ENCODE peak calls at places on chromosomes 12 and 14, in four cellular contexts. Z, Q, R and W are unnamed samples. For H3K9me3, the result is how much of the 10 kb centered on the place peaks cover.

GRCh38 chr12:79378496-79378895 is 312.3 kb downstream of the PAWR start:
- DNase-seq in Z (no peak), Q (no peak), R (no peak), W (no peak)

GRCh38 chr14:78983126-78983525 is 813.0 kb downstream of the NRXN3 start:
- DNase-seq in Z (no peak), Q (no peak), R (no peak), W (no peak)

GRCh38 chr12:44317651-44318126 is 481.8 kb downstream of the TMEM117 start:
- DNase-seq in Z (no peak), Q (no peak), R (no peak), W (no peak)

GRCh38 chr14:101088714-101089113 is 185.2 kb upstream of the RTL1 start:
- DNase-seq in Z (no peak), Q (no peak), R (no peak), W (no peak)

GRCh38 chr12:3041558-3042164 is 35.5 kb upstream of the TSPAN9 start:
- DNase-seq in Z (no peak), Q (peak), R (peak), W (peak)

GRCh38 chr12:129887047-129887568 is 16.7 kb downstream of the TMEM132D start:
- DNase-seq in Z (no peak), Q (no peak), R (no peak), W (no peak)

GRCh38 chr14:100786131-100786530 is 39.8 kb upstream of the MEG3 start:
- DNase-seq in Z (no peak), Q (no peak), R (no peak), W (no peak)

GRCh38 chr12:26633591-26634210 is 199.3 kb downstream of the ITPR2 start:
- DNase-seq in Z (no peak), Q (no peak), R (no peak), W (no peak)

GRCh38 chr12:4572670-4573069 is 10.7 kb downstream of the DYRK4 start:
- DNase-seq in Z (no peak), Q (no peak), R (no peak), W (no peak)

GRCh38 chr14:56400426-56400825 is 179.2 kb upstream of the TMEM260 start:
- DNase-seq in Z (no peak), Q (no peak), R (no peak), W (no peak)

GRCh38 chr14:104293851-104294627 is 155.7 kb downstream of the KIF26A start:
- DNase-seq in Z (no peak), Q (no peak), R (no peak), W (no peak)

GRCh38 chr12:93813181-93813580 is 136.0 kb downstream of the CRADD start:
- DNase-seq in Z (no peak), Q (no peak), R (no peak), W (no peak)

GRCh38 chr12:56590237-56590830 is 39.8 kb downstream of the BAZ2A start:
- DNase-seq in Z (no peak), Q (no peak), R (no peak), W (no peak)

GRCh38 chr12:122943196-122943595 is 23.1 kb downstream of the ABCB9 start:
- DNase-seq in Z (no peak), Q (peak), R (no peak), W (no peak)

GRCh38 chr14:104421401-104421821 is 158.2 kb upstream of the C14orf180 start:
- DNase-seq in Z (peak), Q (no peak), R (no peak), W (peak)

GRCh38 chr14:101121399-101122113 is 218.0 kb upstream of the RTL1 start:
- DNase-seq in Z (no peak), Q (no peak), R (no peak), W (no peak)

GRCh38 chr14:77041837-77042557 is 13.5 kb upstream of the IRF2BPL start:
- DNase-seq in Z (peak), Q (peak), R (no peak), W (no peak)

GRCh38 chr12:49934505-49934904 is 16.0 kb upstream of the AQP2 start:
- DNase-seq in Z (no peak), Q (no peak), R (no peak), W (no peak)

GRCh38 chr12:99498756-99499155 is 148.8 kb upstream of the GARIN6 start:
- DNase-seq in Z (no peak), Q (no peak), R (no peak), W (no peak)

GRCh38 chr12:47995976-47996375 is 8.3 kb downstream of the COL2A1 start:
- DNase-seq in Z (no peak), Q (peak), R (no peak), W (no peak)

GRCh38 chr14:31854508-31855075 is 222.5 kb upstream of the ARHGAP5 start:
- DNase-seq in Z (no peak), Q (no peak), R (no peak), W (no peak)

GRCh38 chr12:85461127-85461526 is 181.1 kb downstream of the ALX1 start:
- DNase-seq in Z (no peak), Q (no peak), R (no peak), W (no peak)

GRCh38 chr12:124348659-124349380 is 53.9 kb downstream of the RFLNA start:
- DNase-seq in Z (no peak), Q (no peak), R (no peak), W (no peak)

GRCh38 chr12:102528111-102528510 is 47.7 kb upstream of the IGF1 start:
- DNase-seq in Z (no peak), Q (no peak), R (no peak), W (no peak)

GRCh38 chr14:32934891-32935633 is 3.6 kb upstream of the NPAS3 start:
- DNase-seq in Z (no peak), Q (no peak), R (no peak), W (no peak)

GRCh38 chr12:91778091-91778819 is 367.4 kb downstream of the BTG1 start:
- DNase-seq in Z (no peak), Q (no peak), R (no peak), W (no peak)

GRCh38 chr12:94488449-94488848 is 28.8 kb upstream of the CEP83 start:
- DNase-seq in Z (no peak), Q (no peak), R (no peak), W (no peak)

GRCh38 chr14:73758392-73759182 is 44.4 kb upstream of the PNMA1 start:
- DNase-seq in Z (peak), Q (peak), R (peak), W (peak)

GRCh38 chr12:85641796-85642195 is 194.4 kb downstream of the RASSF9 start:
- DNase-seq in Z (no peak), Q (no peak), R (no peak), W (no peak)

GRCh38 chr14:106343636-106344035 is 817.3 kb downstream of the TMEM121 start:
- DNase-seq in Z (peak), Q (no peak), R (no peak), W (no peak)

GRCh38 chr14:106347890-106348755 is 821.7 kb downstream of the TMEM121 start:
- DNase-seq in Z (peak), Q (no peak), R (no peak), W (no peak)

GRCh38 chr14:106346534-106347290 is 820.3 kb downstream of the TMEM121 start:
- DNase-seq in Z (peak), Q (no peak), R (no peak), W (no peak)

GRCh38 chr14:106347291-106347778 is 821.0 kb downstream of the TMEM121 start:
- DNase-seq in Z (peak), Q (no peak), R (no peak), W (no peak)

GRCh38 chr14:106346084-106346483 is 819.7 kb downstream of the TMEM121 start:
- DNase-seq in Z (peak), Q (no peak), R (no peak), W (no peak)
- H3K9me3 ChIP-seq in Z (under half), Q (under half), R (under half), W (under half)

DNA sequence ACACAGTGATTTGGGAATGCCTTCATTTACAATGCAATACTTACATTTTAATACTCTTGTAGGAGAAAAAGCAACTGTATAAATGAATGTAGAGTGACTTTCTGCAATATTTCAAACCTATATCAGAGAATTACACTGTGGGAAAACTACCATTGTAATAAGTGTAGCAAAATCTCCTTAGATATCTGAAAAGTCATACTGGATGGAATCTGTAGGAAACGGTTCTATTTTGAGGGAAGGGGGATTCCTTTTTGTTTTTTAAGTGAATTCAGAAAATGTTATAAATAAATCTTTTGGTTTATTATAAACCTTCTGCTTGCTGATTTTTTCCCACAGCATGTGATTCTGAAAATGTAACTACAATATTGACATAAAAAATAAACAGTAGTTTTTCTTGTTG is 23.0 kb downstream of the ZNF891 start:
- DNase-seq in Z (no peak), Q (no peak), R (no peak), W (no peak)
- H3K9me3 ChIP-seq in Z (half or more), Q (half or more), R (half or more), W (half or more)

GRCh38 chr12:114438635-114439256 is 32.8 kb upstream of the TBX5 start:
- DNase-seq in Z (no peak), Q (no peak), R (no peak), W (no peak)
- H3K9me3 ChIP-seq in Z (under half), Q (under half), R (under half), W (under half)

GRCh38 chr12:62261876-62262275 is 1.7 kb downstream of the USP15 start:
- DNase-seq in Z (no peak), Q (no peak), R (no peak), W (no peak)
- H3K9me3 ChIP-seq in Z (under half), Q (under half), R (under half), W (under half)

DNA sequence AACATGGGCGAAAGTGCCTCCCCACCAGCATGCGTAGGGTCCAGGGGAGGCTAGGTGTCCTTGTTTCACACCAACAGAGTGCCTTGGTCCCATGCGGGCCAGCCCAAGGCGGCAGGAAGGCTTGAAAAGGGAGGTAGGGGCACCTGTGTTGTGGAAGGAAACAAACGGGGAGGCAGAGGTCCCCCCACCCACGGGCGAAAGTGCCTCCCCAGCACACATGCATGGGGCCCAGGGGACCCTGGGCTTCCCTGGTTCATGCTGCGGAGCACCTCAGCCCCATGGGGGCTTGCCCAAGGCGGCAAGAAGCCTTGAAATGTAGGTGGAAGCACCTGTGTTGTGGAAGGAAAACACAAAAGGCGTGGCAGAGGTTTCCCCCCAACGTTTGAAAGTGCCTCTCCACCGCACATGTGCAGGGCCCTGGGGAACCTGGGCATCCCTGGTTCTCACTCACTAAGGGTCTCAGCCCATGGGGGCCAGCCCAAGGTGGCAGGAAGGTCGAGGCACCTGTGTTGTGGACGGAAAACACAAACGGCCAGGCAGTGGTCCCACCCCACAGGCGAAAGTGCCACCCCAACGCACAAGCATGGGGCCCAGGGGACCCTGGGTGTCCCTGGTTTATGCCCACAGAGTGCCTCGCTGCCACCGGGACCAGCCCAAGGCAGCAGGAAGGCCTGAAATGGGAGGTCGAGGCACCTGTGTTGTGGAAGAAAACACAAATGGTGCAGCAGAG is 374.7 kb downstream of the ALG10 start:
- DNase-seq in Z (peak), Q (peak), R (no peak), W (no peak)
- H3K9me3 ChIP-seq in Z (under half), Q (under half), R (under half), W (under half)

GRCh38 chr12:46855760-46856159 is 30.0 kb upstream of the SLC38A4 start:
- DNase-seq in Z (no peak), Q (no peak), R (no peak), W (no peak)
- H3K9me3 ChIP-seq in Z (under half), Q (under half), R (under half), W (under half)